ENCODE peak calls at places on chromosome 12, in five cellular contexts. O is T47D, K is GF-D8, P is left cardiac atrium, Y is AML-193. E is an unnamed sample.

GRCh38 chr12:19239616-19240234 is 110.2 kb downstream of the PLEKHA5 start:
- DNase-seq in Y (no peak), O (no peak), K (no peak), P (no peak), E (no peak)

GRCh38 chr12:65335021-65335714 is 56.7 kb downstream of the MSRB3 start:
- DNase-seq in O (no peak), K (no peak), Y (peak), P (peak), E (peak)

GRCh38 chr12:4567073-4567881 is 5.3 kb downstream of the DYRK4 start:
- DNase-seq in P (no peak), O (no peak), K (peak), Y (peak), E (no peak)

GRCh38 chr12:118371354-118372282 is 1.1 kb downstream of the TAOK3 start:
- DNase-seq in P (peak), O (no peak), K (no peak), Y (peak), E (no peak)

GRCh38 chr12:70353780-70354640 is 12.1 kb upstream of the KCNMB4 start:
- DNase-seq in P (no peak), O (no peak), Y (no peak), K (peak), E (no peak)

GRCh38 chr12:18165422-18165871 is 75.5 kb upstream of the RERGL start:
- DNase-seq in O (no peak), P (no peak), Y (peak), K (no peak), E (peak)

GRCh38 chr12:47408171-47408871 is 297.5 kb downstream of the RPAP3 start:
- DNase-seq in K (no peak), Y (no peak), O (no peak), P (no peak), E (no peak)

GRCh38 chr12:6312529-6313325 is 2.2 kb downstream of the PLEKHG6 start:
- DNase-seq in P (no peak), K (no peak), O (no peak), Y (no peak), E (no peak)

GRCh38 chr12:70379856-70380255 is 13.8 kb downstream of the KCNMB4 start:
- DNase-seq in P (no peak), Y (no peak), O (no peak), K (no peak), E (no peak)

GRCh38 chr12:92696240-92696639 is 6.5 kb upstream of the PLEKHG7 start:
- DNase-seq in Y (peak), O (no peak), K (no peak), P (peak), E (no peak)

GRCh38 chr12:131355688-131356245 is 355.1 kb upstream of the SFSWAP start:
- DNase-seq in P (no peak), Y (no peak), K (no peak), O (no peak), E (no peak)

GRCh38 chr12:52561880-52562449 is 9.0 kb upstream of the KRT71 start:
- DNase-seq in O (no peak), Y (no peak), P (no peak), K (no peak), E (no peak)

GRCh38 chr12:121581681-121582439 is 1.0 kb upstream of the KDM2B start:
- DNase-seq in P (no peak), K (no peak), O (no peak), Y (peak), E (no peak)

GRCh38 chr12:132287391-132288238 is 41.8 kb downstream of the GALNT9 start:
- DNase-seq in K (no peak), P (peak), Y (no peak), O (no peak), E (no peak)

GRCh38 chr12:22656835-22657234 is 31.9 kb downstream of the ETNK1 start:
- DNase-seq in K (no peak), O (no peak), P (no peak), Y (no peak), E (no peak)

GRCh38 chr12:117329756-117330155 is 31.7 kb downstream of the NOS1 start:
- DNase-seq in K (no peak), O (no peak), P (no peak), Y (no peak), E (no peak)

GRCh38 chr12:93325855-93326254 is 51.9 kb upstream of the NUDT4 start:
- DNase-seq in K (no peak), Y (no peak), O (no peak), P (no peak), E (peak)

GRCh38 chr12:109631236-109632150 is 57.9 kb downstream of the MVK start:
- DNase-seq in P (no peak), Y (no peak), K (no peak), O (no peak), E (no peak)

GRCh38 chr12:92434607-92435025 is 268.2 kb upstream of the PLEKHG7 start:
- DNase-seq in O (no peak), P (no peak), Y (no peak), K (peak), E (no peak)

GRCh38 chr12:123151679-123152454 is 977 bp upstream of the PITPNM2 start:
- DNase-seq in K (no peak), P (no peak), O (peak), Y (no peak), E (no peak)

GRCh38 chr12:109264095-109264942 is 44.8 kb downstream of the FOXN4 start:
- DNase-seq in O (peak), Y (peak), K (no peak), P (peak), E (no peak)

GRCh38 chr12:92802906-92803305 is 100.1 kb downstream of the PLEKHG7 start:
- DNase-seq in P (no peak), Y (no peak), K (no peak), O (no peak), E (no peak)

GRCh38 chr12:52156310-52156709 is 35.5 kb downstream of the KRT80 start:
- DNase-seq in P (no peak), Y (no peak), K (no peak), O (no peak), E (no peak)

GRCh38 chr12:111993290-111994150 is 19.4 kb downstream of the TMEM116 start:
- DNase-seq in K (no peak), O (peak), Y (no peak), P (no peak), E (no peak)

GRCh38 chr12:111645433-111645832 is 40.3 kb downstream of the BRAP start:
- DNase-seq in Y (no peak), K (no peak), P (no peak), O (peak), E (peak)